ENCODE peak calls at places on chromosomes 12 and 14, in seven cellular contexts. U is tibial artery, N is endothelial cell of umbilical vein, T is left lung, A is left ventricle myocardium inferior, Z is ascending aorta, J is GM23248. L is an unnamed sample.

GRCh38 chr12:25495336-25496097 is 57.6 kb downstream of the LMNTD1 start:
- DNase-seq in U (no peak), N (no peak), T (no peak), A (no peak), Z (no peak), J (peak; percentile 85), L (no peak)

GRCh38 chr14:101726295-101726953 is 35.1 kb upstream of the PPP2R5C start:
- DNase-seq in U (no peak), N (no peak), T (no peak), A (no peak), Z (no peak), J (no peak), L (no peak)

GRCh38 chr14:63614964-63615363 is 26.7 kb downstream of the WDR89 start:
- DNase-seq in U (no peak), N (peak; percentile 98), T (no peak), A (no peak), Z (no peak), J (peak; percentile 57), L (no peak)

GRCh38 chr14:55752580-55753365 is 172.8 kb downstream of the KTN1 start:
- DNase-seq in U (no peak), N (peak; percentile 93), T (no peak), A (no peak), Z (no peak), J (peak; percentile 39), L (peak; percentile 47)

GRCh38 chr12:3275171-3276041 is 198.2 kb downstream of the TSPAN9 start:
- DNase-seq in U (peak; percentile 78), N (peak; percentile 48), T (peak; percentile 90), A (peak; percentile 80), Z (no peak), J (peak; percentile 81), L (peak; percentile 96)

GRCh38 chr14:81401420-81402122 is 1.4 kb upstream of the STON2 start:
- DNase-seq in U (no peak), N (no peak), T (no peak), A (no peak), Z (no peak), J (peak; percentile 94), L (no peak)

GRCh38 chr12:56071648-56072047 is 8.3 kb upstream of the ERBB3 start:
- DNase-seq in U (no peak), N (no peak), T (no peak), A (no peak), Z (no peak), J (peak; percentile 65), L (no peak)

GRCh38 chr14:59630281-59630963 is 53.8 kb upstream of the CCDC175 start:
- DNase-seq in U (no peak), N (no peak), T (peak; percentile 82), A (no peak), Z (no peak), J (peak; percentile 30), L (peak; percentile 84)

GRCh38 chr14:53528114-53528513 is 375.0 kb upstream of the DDHD1 start:
- DNase-seq in U (no peak), N (no peak), T (peak; percentile 50), A (no peak), Z (no peak), J (peak; percentile 46), L (no peak)

GRCh38 chr14:54329082-54329695 is 67.6 kb upstream of the CDKN3 start:
- DNase-seq in U (peak; percentile 57), N (peak; percentile 81), T (no peak), A (peak; percentile 19), Z (no peak), J (peak; percentile 69), L (peak; percentile 62)

GRCh38 chr12:70444903-70445302 is 78.8 kb downstream of the KCNMB4 start:
- DNase-seq in U (no peak), N (peak; percentile 64), T (no peak), A (no peak), Z (no peak), J (no peak), L (peak; percentile 14)

GRCh38 chr12:70451528-70451927 is 85.4 kb downstream of the KCNMB4 start:
- DNase-seq in U (no peak), N (no peak), T (no peak), A (no peak), Z (no peak), J (no peak), L (no peak)

GRCh38 chr12:70448371-70448770 is 82.3 kb downstream of the KCNMB4 start:
- DNase-seq in U (no peak), N (no peak), T (no peak), A (no peak), Z (no peak), J (peak; percentile 8), L (no peak)

GRCh38 chr12:70449758-70450341 is 83.8 kb downstream of the KCNMB4 start:
- DNase-seq in U (no peak), N (no peak), T (no peak), A (no peak), Z (no peak), J (no peak), L (no peak)

DNA sequence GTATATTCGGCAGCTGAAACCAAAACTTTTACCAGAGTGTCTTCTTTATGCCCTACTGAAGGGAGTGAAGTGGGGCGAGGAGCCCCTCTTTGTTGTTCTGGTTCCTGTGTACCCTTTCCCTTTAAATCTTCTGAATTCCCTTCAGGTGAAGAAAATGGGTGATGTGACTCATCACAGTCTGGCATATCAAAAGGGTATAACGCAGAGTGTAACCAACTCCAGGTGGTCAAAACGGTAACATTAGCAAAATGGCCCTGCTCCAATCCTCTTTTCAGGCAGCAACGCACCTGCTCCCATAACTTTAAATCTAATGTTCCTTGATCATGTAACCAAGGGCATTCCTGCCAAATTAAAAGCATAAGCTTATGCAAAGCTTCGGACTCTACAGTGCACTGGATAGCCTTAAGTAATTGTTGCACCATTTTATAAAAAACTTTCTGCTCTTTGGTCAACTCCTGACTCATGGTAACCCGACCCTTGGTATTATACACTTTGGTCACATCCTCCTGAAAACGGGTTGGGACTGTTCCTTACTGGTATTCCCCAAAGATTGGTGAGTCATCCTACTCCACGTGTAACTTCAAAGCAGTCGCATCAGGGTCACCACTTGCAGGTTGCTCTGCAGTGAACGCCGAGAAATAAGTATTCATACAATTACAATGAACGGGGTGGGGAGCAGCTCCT is 83.1 kb downstream of the KCNMB4 start:
- DNase-seq in U (no peak), N (no peak), T (no peak), A (no peak), Z (no peak), J (peak; percentile 17), L (no peak)
- H3K4me3 ChIP-seq in U (no peak overlapping the region), N (no peak overlapping the region), T (no peak overlapping the region), A (no peak overlapping the region), Z (no peak overlapping the region), J (no peak overlapping the region), L (no peak overlapping the region)

GRCh38 chr14:89794096-89794495 is 160.4 kb downstream of the EFCAB11 start:
- DNase-seq in U (peak; percentile 77), N (no peak), T (no peak), A (peak; percentile 68), Z (no peak), J (peak; percentile 53), L (no peak)
- H3K4me3 ChIP-seq in U (no peak overlapping the region), N (no peak overlapping the region), T (no peak overlapping the region), A (no peak overlapping the region), Z (no peak overlapping the region), J (no peak overlapping the region), L (no peak overlapping the region)

GRCh38 chr12:48185181-48185919 is 1.9 kb downstream of the CCDC184 start:
- DNase-seq in U (no peak), N (no peak), T (no peak), A (no peak), Z (no peak), J (peak; percentile 54), L (peak; percentile 65)

GRCh38 chr12:48183091-48183875 is at the start of gene CCDC184:
- DNase-seq in U (peak; percentile 64), N (peak; percentile 82), T (peak; percentile 89), A (peak; percentile 59), Z (no peak), J (peak; percentile 93), L (peak; percentile 85)

GRCh38 chr12:48182659-48183058 is 785 bp upstream of the CCDC184 start:
- DNase-seq in U (no peak), N (no peak), T (no peak), A (no peak), Z (no peak), J (peak; percentile 32), L (no peak)

GRCh38 chr12:48184549-48184922 is 1.1 kb downstream of the CCDC184 start:
- DNase-seq in U (no peak), N (no peak), T (no peak), A (no peak), Z (no peak), J (peak; percentile 45), L (peak; percentile 30)

DNA sequence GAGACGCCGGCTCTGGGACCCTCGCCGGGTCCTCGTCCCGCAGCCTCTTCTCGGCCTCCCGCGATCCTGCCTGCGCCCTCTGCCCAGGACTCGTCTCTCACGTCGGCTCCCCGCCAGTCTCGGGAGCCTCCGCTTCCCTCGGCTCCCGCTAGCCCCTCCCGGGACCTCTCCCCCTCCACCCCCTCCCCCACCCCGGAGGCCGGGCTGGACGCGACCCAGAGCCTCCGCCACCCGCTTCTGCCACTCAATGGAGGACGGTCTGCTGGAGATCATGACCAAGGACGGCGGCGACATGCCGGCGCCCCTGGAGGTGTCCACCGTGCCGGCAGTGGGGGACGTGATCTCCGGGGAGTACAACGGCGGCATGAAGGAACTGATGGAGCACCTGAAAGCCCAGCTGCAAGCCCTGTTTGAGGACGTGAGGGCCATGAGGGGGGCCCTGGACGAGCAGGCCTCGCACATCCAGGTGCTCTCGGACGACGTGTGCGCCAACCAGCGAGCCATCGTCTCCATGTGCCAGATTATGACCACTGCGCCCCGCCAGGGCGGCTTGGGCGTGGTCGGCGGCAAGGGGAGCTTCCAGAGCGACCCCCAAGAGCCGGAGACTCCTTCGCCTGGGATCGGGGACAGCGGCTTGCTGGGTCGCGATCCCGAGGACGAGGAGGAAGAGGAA is 568 bp downstream of the CCDC184 start:
- DNase-seq in U (no peak), N (no peak), T (peak; percentile 79), A (no peak), Z (no peak), J (no peak), L (peak; percentile 78)
- H3K4me3 ChIP-seq in U (peak overlapping the region; percentile 86), N (peak overlapping the region; percentile 57), T (peak overlapping the region; percentile 71), A (peak overlapping the region; percentile 82), Z (peak overlapping the region; percentile 89), J (peak overlapping the region; percentile 85), L (peak overlapping the region; percentile 54)

DNA sequence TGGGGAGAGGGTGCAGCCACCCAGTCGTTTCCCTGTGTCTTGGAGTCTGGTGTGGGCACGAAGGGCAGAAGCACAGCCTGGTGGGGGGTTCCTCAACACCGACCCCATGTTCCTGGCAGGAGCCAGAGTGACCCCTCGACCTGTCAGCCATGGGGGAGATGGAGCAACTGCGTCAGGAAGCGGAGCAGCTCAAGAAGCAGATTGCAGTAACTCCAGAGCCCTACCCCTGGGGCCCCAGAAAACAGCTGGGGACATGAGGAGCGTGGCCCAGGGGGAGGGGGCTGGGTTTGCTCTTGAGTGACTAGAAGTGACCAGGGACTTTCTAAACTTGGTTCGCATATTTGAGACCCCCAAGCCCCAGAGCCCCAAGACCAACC is 402 bp downstream of the GNB3 start:
- DNase-seq in U (no peak), N (no peak), T (no peak), A (no peak), Z (no peak), J (no peak), L (no peak)
- H3K4me3 ChIP-seq in U (no peak overlapping the region), N (no peak overlapping the region), T (no peak overlapping the region), A (no peak overlapping the region), Z (no peak overlapping the region), J (no peak overlapping the region), L (no peak overlapping the region)